ENCODE peak calls at places on chromosomes 1 and 21, in six cellular contexts. One of them, this sample, is unnamed.

GRCh38 chr21:23401278-23401677 is 2206.0 kb downstream of the MRPL39 start:
- DNase-seq in stimulated activated CD4-positive, alpha-beta T cell treated with anti-CD3 and anti-CD28 coated beads, Interleukin-15, amount 100 ng/mL, for 24 hours: no peak
- DNase-seq in NCI-H2081: peak; percentile 15
- DNase-seq in H54: no peak
- DNase-seq in small intestine: no peak
- DNase-seq in AG09309: no peak
- DNase-seq in this sample: peak; percentile 28

GRCh38 chr1:218865591-218865990 is 308.1 kb upstream of the LYPLAL1 start:
- DNase-seq in H54: no peak
- DNase-seq in AG09309: peak; percentile 10
- DNase-seq in small intestine: no peak
- DNase-seq in NCI-H2081: no peak
- DNase-seq in stimulated activated CD4-positive, alpha-beta T cell treated with anti-CD3 and anti-CD28 coated beads, Interleukin-15, amount 100 ng/mL, for 24 hours: no peak
- DNase-seq in this sample: peak; percentile 92

GRCh38 chr1:119647734-119648619 is at the start of gene ZNF697:
- DNase-seq in AG09309: peak; percentile 95
- DNase-seq in stimulated activated CD4-positive, alpha-beta T cell treated with anti-CD3 and anti-CD28 coated beads, Interleukin-15, amount 100 ng/mL, for 24 hours: peak; percentile 80
- DNase-seq in small intestine: peak; percentile 96
- DNase-seq in NCI-H2081: peak; percentile 84
- DNase-seq in H54: peak; percentile 89
- DNase-seq in this sample: peak; percentile 96

GRCh38 chr1:94679336-94680007 is 137.9 kb upstream of the F3 start:
- DNase-seq in H54: no peak
- DNase-seq in small intestine: no peak
- DNase-seq in NCI-H2081: no peak
- DNase-seq in stimulated activated CD4-positive, alpha-beta T cell treated with anti-CD3 and anti-CD28 coated beads, Interleukin-15, amount 100 ng/mL, for 24 hours: no peak
- DNase-seq in AG09309: no peak
- DNase-seq in this sample: peak; percentile 21

GRCh38 chr21:23725576-23725975 is 1881.7 kb downstream of the MRPL39 start:
- DNase-seq in AG09309: no peak
- DNase-seq in stimulated activated CD4-positive, alpha-beta T cell treated with anti-CD3 and anti-CD28 coated beads, Interleukin-15, amount 100 ng/mL, for 24 hours: no peak
- DNase-seq in NCI-H2081: no peak
- DNase-seq in small intestine: no peak
- DNase-seq in H54: no peak
- DNase-seq in this sample: no peak

GRCh38 chr1:25799758-25800537 is at the start of gene SELENON:
- DNase-seq in stimulated activated CD4-positive, alpha-beta T cell treated with anti-CD3 and anti-CD28 coated beads, Interleukin-15, amount 100 ng/mL, for 24 hours: peak; percentile 59
- DNase-seq in H54: no peak
- DNase-seq in NCI-H2081: peak; percentile 14
- DNase-seq in small intestine: peak; percentile 33
- DNase-seq in AG09309: no peak
- DNase-seq in this sample: peak; percentile 47

GRCh38 chr1:150156868-150157603 is 7.3 kb downstream of the PLEKHO1 start:
- DNase-seq in NCI-H2081: no peak
- DNase-seq in H54: no peak
- DNase-seq in AG09309: no peak
- DNase-seq in stimulated activated CD4-positive, alpha-beta T cell treated with anti-CD3 and anti-CD28 coated beads, Interleukin-15, amount 100 ng/mL, for 24 hours: no peak
- DNase-seq in small intestine: no peak
- DNase-seq in this sample: no peak

GRCh38 chr1:186511761-186512637 is 51.1 kb upstream of the PDC start:
- DNase-seq in NCI-H2081: no peak
- DNase-seq in small intestine: no peak
- DNase-seq in H54: no peak
- DNase-seq in AG09309: no peak
- DNase-seq in stimulated activated CD4-positive, alpha-beta T cell treated with anti-CD3 and anti-CD28 coated beads, Interleukin-15, amount 100 ng/mL, for 24 hours: no peak
- DNase-seq in this sample: peak; percentile 31

GRCh38 chr1:84174051-84174556 is 30.0 kb downstream of the PRKACB start:
- DNase-seq in NCI-H2081: no peak
- DNase-seq in AG09309: no peak
- DNase-seq in stimulated activated CD4-positive, alpha-beta T cell treated with anti-CD3 and anti-CD28 coated beads, Interleukin-15, amount 100 ng/mL, for 24 hours: no peak
- DNase-seq in small intestine: peak; percentile 35
- DNase-seq in H54: peak; percentile 1
- DNase-seq in this sample: peak; percentile 73

GRCh38 chr21:32914424-32915070 is 111.2 kb upstream of the OLIG2 start:
- DNase-seq in AG09309: no peak
- DNase-seq in H54: no peak
- DNase-seq in stimulated activated CD4-positive, alpha-beta T cell treated with anti-CD3 and anti-CD28 coated beads, Interleukin-15, amount 100 ng/mL, for 24 hours: no peak
- DNase-seq in small intestine: no peak
- DNase-seq in NCI-H2081: no peak
- DNase-seq in this sample: no peak

GRCh38 chr1:41482906-41483895 is 1.3 kb downstream of the EDN2 start:
- DNase-seq in H54: no peak
- DNase-seq in AG09309: no peak
- DNase-seq in small intestine: no peak
- DNase-seq in NCI-H2081: no peak
- DNase-seq in stimulated activated CD4-positive, alpha-beta T cell treated with anti-CD3 and anti-CD28 coated beads, Interleukin-15, amount 100 ng/mL, for 24 hours: no peak
- DNase-seq in this sample: no peak

GRCh38 chr1:61079276-61079897 is 3.0 kb upstream of the NFIA start:
- DNase-seq in AG09309: no peak
- DNase-seq in H54: no peak
- DNase-seq in NCI-H2081: peak; percentile 47
- DNase-seq in small intestine: peak; percentile 39
- DNase-seq in stimulated activated CD4-positive, alpha-beta T cell treated with anti-CD3 and anti-CD28 coated beads, Interleukin-15, amount 100 ng/mL, for 24 hours: no peak
- DNase-seq in this sample: no peak

GRCh38 chr1:228023294-228023639 is 16.5 kb downstream of the WNT3A start:
- DNase-seq in H54: no peak
- DNase-seq in NCI-H2081: no peak
- DNase-seq in stimulated activated CD4-positive, alpha-beta T cell treated with anti-CD3 and anti-CD28 coated beads, Interleukin-15, amount 100 ng/mL, for 24 hours: no peak
- DNase-seq in small intestine: no peak
- DNase-seq in AG09309: no peak
- DNase-seq in this sample: no peak

GRCh38 chr1:67723620-67724019 is 38.6 kb downstream of the GADD45A start:
- DNase-seq in stimulated activated CD4-positive, alpha-beta T cell treated with anti-CD3 and anti-CD28 coated beads, Interleukin-15, amount 100 ng/mL, for 24 hours: peak; percentile 30
- DNase-seq in NCI-H2081: no peak
- DNase-seq in small intestine: peak; percentile 61
- DNase-seq in AG09309: no peak
- DNase-seq in H54: no peak
- DNase-seq in this sample: peak; percentile 51

GRCh38 chr1:7549277-7549676 is 221.8 kb upstream of the VAMP3 start:
- DNase-seq in NCI-H2081: no peak
- DNase-seq in H54: peak; percentile 79
- DNase-seq in AG09309: peak; percentile 71
- DNase-seq in stimulated activated CD4-positive, alpha-beta T cell treated with anti-CD3 and anti-CD28 coated beads, Interleukin-15, amount 100 ng/mL, for 24 hours: peak; percentile 68
- DNase-seq in small intestine: peak; percentile 55
- DNase-seq in this sample: peak; percentile 85

This sample was measured in choroid plexus epithelial cell.